ENCODE peak calls at places on chromosome 4, in five cellular contexts. J is A549, X is GM12878, D is K562, H is H1. Q is an unnamed sample.

GRCh38 chr4:52837716-52838558 is 24.2 kb upstream of the RASL11B start:
- DNase-seq in J (no peak), X (no peak), D (no peak), H (no peak), Q (peak)

GRCh38 chr4:116070283-116070682 is 956.9 kb upstream of the NDST4 start:
- DNase-seq in J (no peak), X (no peak), D (no peak), H (no peak), Q (no peak)

GRCh38 chr4:57501715-57502114 is 391.5 kb upstream of the IGFBP7 start:
- DNase-seq in J (peak), X (no peak), D (no peak), H (no peak), Q (no peak)

GRCh38 chr4:149555146-149555545 is 260.5 kb downstream of the IQCM start:
- DNase-seq in J (no peak), X (no peak), D (no peak), H (no peak), Q (no peak)

GRCh38 chr4:147103403-147103946 is 157.8 kb upstream of the TTC29 start:
- DNase-seq in J (peak), X (no peak), D (no peak), H (no peak), Q (no peak)

GRCh38 chr4:101682946-101683345 is 107.6 kb upstream of the BANK1 start:
- DNase-seq in J (no peak), X (no peak), D (no peak), H (no peak), Q (no peak)

GRCh38 chr4:10088135-10089010 is 28.2 kb downstream of the WDR1 start:
- DNase-seq in J (no peak), X (no peak), D (no peak), H (no peak), Q (no peak)

GRCh38 chr4:61556277-61556676 is 356.2 kb downstream of the ADGRL3 start:
- DNase-seq in J (no peak), X (no peak), D (no peak), H (no peak), Q (peak)

GRCh38 chr4:53059253-53059652 is 197.1 kb downstream of the RASL11B start:
- DNase-seq in J (no peak), X (no peak), D (no peak), H (no peak), Q (no peak)

GRCh38 chr4:52824270-52824602 is 37.9 kb upstream of the RASL11B start:
- DNase-seq in J (no peak), X (no peak), D (no peak), H (no peak), Q (no peak)

GRCh38 chr4:107213880-107214279 is 177.8 kb upstream of the DKK2 start:
- DNase-seq in J (no peak), X (no peak), D (no peak), H (no peak), Q (no peak)

GRCh38 chr4:186702940-186703339 is 20.7 kb downstream of the FAT1 start:
- DNase-seq in J (no peak), X (no peak), D (no peak), H (no peak), Q (no peak)

GRCh38 chr4:170139764-170140163 is 50.0 kb upstream of the AADAT start:
- DNase-seq in J (no peak), X (no peak), D (no peak), H (no peak), Q (no peak)

GRCh38 chr4:142596595-142596994 is 249.5 kb downstream of the INPP4B start:
- DNase-seq in J (no peak), X (no peak), D (no peak), H (no peak), Q (no peak)

GRCh38 chr4:20764353-20764752 is 64.1 kb downstream of the PACRGL start:
- DNase-seq in J (no peak), X (no peak), D (no peak), H (no peak), Q (no peak)

GRCh38 chr4:80362578-80363181 is 27.1 kb downstream of the CFAP299 start:
- DNase-seq in J (no peak), X (no peak), D (peak), H (peak), Q (peak)

GRCh38 chr4:82756061-82756460 is 42.5 kb downstream of the SCD5 start:
- DNase-seq in J (no peak), X (no peak), D (no peak), H (no peak), Q (no peak)

GRCh38 chr4:74108457-74109115 is 9.6 kb upstream of the CXCL2 start:
- DNase-seq in J (no peak), X (no peak), D (no peak), H (no peak), Q (no peak)

GRCh38 chr4:53967971-53968370 is 96.4 kb downstream of the CHIC2 start:
- DNase-seq in J (no peak), X (no peak), D (no peak), H (no peak), Q (no peak)

GRCh38 chr4:150140774-150141400 is 62.6 kb downstream of the DCLK2 start:
- DNase-seq in J (no peak), X (no peak), D (no peak), H (no peak), Q (no peak)

GRCh38 chr4:54937501-54937900 is 187.9 kb downstream of the KDR start:
- DNase-seq in J (no peak), X (no peak), D (peak), H (no peak), Q (no peak)

GRCh38 chr4:87502580-87503238 is 26.5 kb downstream of the SPARCL1 start:
- DNase-seq in J (no peak), X (no peak), D (no peak), H (no peak), Q (no peak)

GRCh38 chr4:8732681-8733243 is 138.9 kb downstream of the HMX1 start:
- DNase-seq in J (no peak), X (no peak), D (no peak), H (no peak), Q (no peak)

GRCh38 chr4:124711469-124712416 is 789 bp downstream of the ANKRD50 start:
- DNase-seq in J (peak), X (no peak), D (peak), H (peak), Q (peak)

GRCh38 chr4:100555791-100556190 is 38.0 kb upstream of the EMCN start:
- DNase-seq in J (no peak), X (no peak), D (no peak), H (no peak), Q (no peak)

GRCh38 chr4:101707596-101707995 is 82.9 kb upstream of the BANK1 start:
- DNase-seq in J (no peak), X (no peak), D (no peak), H (no peak), Q (no peak)

GRCh38 chr4:35151816-35152572 is 1092.3 kb downstream of the ARAP2 start:
- DNase-seq in J (peak), X (no peak), D (peak), H (peak), Q (peak)

GRCh38 chr4:84495448-84496221 is 3.5 kb downstream of the NKX6-1 start:
- DNase-seq in J (no peak), X (no peak), D (no peak), H (peak), Q (no peak)

GRCh38 chr4:146525754-146526153 is 4.0 kb upstream of the SLC10A7 start:
- DNase-seq in J (no peak), X (no peak), D (peak), H (no peak), Q (no peak)

GRCh38 chr4:31538877-31539276 is 818.7 kb downstream of the PCDH7 start:
- DNase-seq in J (no peak), X (no peak), D (no peak), H (no peak), Q (no peak)

GRCh38 chr4:7960790-7961655 is 21.4 kb upstream of the AFAP1 start:
- DNase-seq in J (no peak), X (peak), D (no peak), H (no peak), Q (no peak)

GRCh38 chr4:112951362-112951962 is 98.0 kb upstream of the ANK2 start:
- DNase-seq in J (no peak), X (no peak), D (peak), H (no peak), Q (peak)

GRCh38 chr4:110132822-110133719 is 65.3 kb downstream of the ELOVL6 start:
- DNase-seq in J (no peak), X (no peak), D (no peak), H (no peak), Q (peak)

GRCh38 chr4:6172093-6172926 is 28.0 kb downstream of the JAKMIP1 start:
- DNase-seq in J (no peak), X (no peak), D (no peak), H (no peak), Q (no peak)

GRCh38 chr4:38957947-38958346 is 74.3 kb downstream of the TMEM156 start:
- DNase-seq in J (no peak), X (no peak), D (no peak), H (no peak), Q (no peak)
- TF ChIP-seq HDAC2 in J (no peak), X (no peak), D (no peak), H (no peak), Q (no peak)

DNA sequence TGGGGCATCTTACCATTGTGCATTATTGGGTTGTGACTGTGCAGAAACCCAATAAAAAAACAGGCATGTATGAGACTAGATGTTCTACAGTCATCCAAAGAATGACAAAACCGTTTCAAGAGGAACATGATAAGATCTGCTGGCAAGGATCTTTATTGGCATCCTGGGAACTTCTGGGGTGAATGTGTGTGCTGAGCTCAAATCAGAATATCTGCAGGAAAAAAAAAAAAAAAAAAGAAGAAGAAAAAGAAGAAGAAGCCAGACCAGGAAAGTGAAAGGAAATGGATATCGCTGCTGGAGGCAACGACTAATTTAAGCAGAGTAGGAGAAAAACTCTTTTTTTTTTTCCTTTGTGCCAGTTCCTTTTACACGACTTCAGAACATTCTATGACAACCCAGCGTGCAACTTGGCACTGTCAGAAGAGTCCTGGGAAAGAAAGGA is 484.2 kb upstream of the BOD1L1 start:
- DNase-seq in J (no peak), X (no peak), D (no peak), H (no peak), Q (no peak)
- TF ChIP-seq HDAC2 in J (no peak), X (no peak), D (no peak), H (no peak), Q (no peak)

GRCh38 chr4:162458051-162458450 is 294.3 kb upstream of the FSTL5 start:
- DNase-seq in J (no peak), X (no peak), D (no peak), H (no peak), Q (no peak)
- TF ChIP-seq HDAC2 in J (no peak), X (no peak), D (no peak), H (no peak), Q (no peak)

GRCh38 chr4:118281611-118282442 is 71.0 kb downstream of the PRSS12 start:
- DNase-seq in J (no peak), X (no peak), D (peak), H (no peak), Q (peak)
- TF ChIP-seq HDAC2 in J (no peak), X (no peak), D (no peak), H (no peak), Q (no peak)

DNA sequence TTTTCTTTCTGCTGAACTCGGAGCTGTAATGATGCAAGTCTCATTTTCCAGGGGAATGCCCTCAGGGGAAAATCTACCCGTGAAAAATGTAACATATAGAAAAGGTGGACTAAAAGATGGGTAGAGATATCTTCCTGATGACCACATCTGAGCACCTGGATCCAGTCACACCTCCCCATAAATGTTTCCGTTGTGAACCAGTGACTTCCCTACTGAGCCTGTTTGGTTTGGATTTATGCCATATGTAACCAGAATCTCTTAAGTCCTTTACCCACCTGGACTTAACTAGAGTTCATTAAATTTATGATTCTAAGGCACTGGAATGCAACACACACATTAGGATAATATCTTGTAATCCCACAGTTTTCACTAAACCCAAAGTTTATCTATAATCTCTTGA is 171.1 kb downstream of the ZNF330 start:
- DNase-seq in J (no peak), X (no peak), D (no peak), H (no peak), Q (no peak)
- TF ChIP-seq HDAC2 in J (no peak), X (no peak), D (no peak), H (no peak), Q (no peak)

DNA sequence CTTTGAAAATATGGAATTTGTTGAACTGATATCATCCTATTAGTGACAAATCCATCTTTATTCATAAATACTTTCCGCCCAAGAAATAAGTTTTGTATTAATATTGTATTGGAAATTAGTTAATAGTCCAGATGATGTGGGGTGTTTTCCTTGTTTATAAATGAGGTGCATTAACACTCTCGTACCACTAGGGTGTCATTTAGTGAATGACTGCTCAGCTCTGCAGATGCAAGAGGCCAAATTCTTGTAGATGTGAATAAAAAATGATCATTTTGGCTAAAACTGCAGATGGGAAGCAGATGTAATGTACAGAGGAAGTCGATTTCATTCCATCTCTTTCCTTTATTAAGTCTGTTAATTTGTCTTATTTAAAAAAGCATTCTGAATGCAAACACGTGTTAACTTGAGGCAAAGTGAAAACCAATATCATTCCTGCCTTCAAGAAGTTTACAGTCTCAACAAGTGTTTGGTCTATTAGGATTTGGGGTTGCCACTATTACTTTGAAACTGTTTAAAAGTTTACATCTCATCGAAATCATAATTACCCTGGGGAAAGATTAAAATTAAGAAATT is 108.1 kb downstream of the DHX15 start:
- DNase-seq in J (no peak), X (no peak), D (peak), H (no peak), Q (no peak)
- TF ChIP-seq HDAC2 in J (no peak), X (no peak), D (no peak), H (no peak), Q (no peak)

DNA sequence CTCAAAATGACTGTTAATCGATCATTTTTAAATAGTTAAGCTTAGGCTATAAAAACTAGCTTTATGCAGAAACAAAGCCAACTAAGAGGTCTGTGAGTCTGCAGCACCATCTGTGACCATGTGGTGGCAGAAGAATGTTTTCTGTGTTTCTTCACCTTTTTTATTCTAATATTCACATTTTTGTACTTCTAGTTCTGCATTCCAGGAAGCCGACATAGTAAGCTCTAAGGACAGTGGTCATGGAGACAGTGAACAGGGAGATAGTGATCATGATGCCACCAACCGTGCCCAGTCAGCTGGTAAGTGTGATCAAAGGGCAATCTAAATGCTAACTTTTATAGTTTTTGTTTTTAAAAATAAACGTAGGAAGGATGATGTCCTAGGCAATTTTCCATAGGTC is 5.6 kb downstream of the PCDH10 start:
- DNase-seq in J (no peak), X (no peak), D (peak), H (no peak), Q (peak)
- TF ChIP-seq HDAC2 in J (no peak), X (no peak), D (no peak), H (no peak), Q (no peak)

GRCh38 chr4:140189846-140190245 is 35.9 kb upstream of the MAML3 start:
- DNase-seq in J (no peak), X (no peak), D (no peak), H (no peak), Q (no peak)

GRCh38 chr4:140187316-140187695 is 33.3 kb upstream of the MAML3 start:
- DNase-seq in J (no peak), X (no peak), D (no peak), H (no peak), Q (no peak)

GRCh38 chr4:140185725-140186124 is 31.7 kb upstream of the MAML3 start:
- DNase-seq in J (no peak), X (no peak), D (no peak), H (no peak), Q (no peak)

GRCh38 chr4:140186651-140187315 is 32.8 kb upstream of the MAML3 start:
- DNase-seq in J (peak), X (no peak), D (no peak), H (no peak), Q (no peak)

GRCh38 chr4:140188975-140189374 is 35.0 kb upstream of the MAML3 start:
- DNase-seq in J (no peak), X (no peak), D (no peak), H (no peak), Q (no peak)
- TF ChIP-seq HDAC2 in J (no peak), X (no peak), D (no peak), H (no peak), Q (no peak)

GRCh38 chr4:72286185-72286584 is 254.4 kb downstream of the NPFFR2 start:
- DNase-seq in J (no peak), X (no peak), D (no peak), H (no peak), Q (no peak)
- TF ChIP-seq HDAC2 in J (no peak), X (no peak), D (no peak), H (no peak), Q (no peak)

GRCh38 chr4:41975341-41975740 is 6.2 kb upstream of the DCAF4L1 start:
- DNase-seq in J (no peak), X (no peak), D (no peak), H (no peak), Q (no peak)

GRCh38 chr4:41976775-41977516 is 4.6 kb upstream of the DCAF4L1 start:
- DNase-seq in J (no peak), X (no peak), D (no peak), H (no peak), Q (no peak)

GRCh38 chr4:41981456-41981855 is at the start of gene DCAF4L1:
- DNase-seq in J (no peak), X (no peak), D (no peak), H (no peak), Q (no peak)

GRCh38 chr4:41982716-41983115 is 1.2 kb downstream of the DCAF4L1 start:
- DNase-seq in J (no peak), X (no peak), D (no peak), H (no peak), Q (no peak)

GRCh38 chr4:41977709-41978108 is 3.8 kb upstream of the DCAF4L1 start:
- DNase-seq in J (no peak), X (no peak), D (no peak), H (no peak), Q (no peak)
- TF ChIP-seq HDAC2 in J (no peak), X (no peak), D (no peak), H (no peak), Q (no peak)

Q was measured in HepG2.